ENCODE peak calls at places on chromosomes 2 and 18, in four cellular contexts. Z is HL-60, Y is K562, L is GM12878. T is an unnamed sample.

GRCh38 chr2:119983108-119983507 is 29.8 kb upstream of the EPB41L5 start:
- DNase-seq in Z (no peak), Y (no peak), L (no peak), T (no peak)

GRCh38 chr18:49911414-49911813 is 98.1 kb upstream of the ACAA2 start:
- DNase-seq in Z (no peak), L (no peak), Y (no peak), T (no peak)

GRCh38 chr2:37912056-37912455 is 13.0 kb upstream of the RMDN2 start:
- DNase-seq in Y (no peak), Z (no peak), L (no peak), T (no peak)

GRCh38 chr2:56184500-56184996 is 758 bp downstream of the CCDC85A start:
- DNase-seq in L (no peak), Y (peak), Z (no peak), T (no peak)

GRCh38 chr2:54161660-54162059 is 46.2 kb downstream of the ACYP2 start:
- DNase-seq in Z (no peak), Y (no peak), L (no peak), T (no peak)

GRCh38 chr2:11288431-11288830 is 56.0 kb downstream of the ROCK2 start:
- DNase-seq in L (no peak), Z (no peak), Y (no peak), T (no peak)

GRCh38 chr2:44972771-44973535 is 31.5 kb downstream of the SIX3 start:
- DNase-seq in L (no peak), Y (no peak), Z (no peak), T (no peak)

GRCh38 chr18:52764271-52764670 is 424.3 kb downstream of the DCC start:
- DNase-seq in L (no peak), Z (no peak), Y (no peak), T (no peak)

GRCh38 chr18:2914185-2914584 is 67.4 kb downstream of the EMILIN2 start:
- DNase-seq in L (no peak), Z (no peak), Y (no peak), T (no peak)

GRCh38 chr2:224793961-224794360 is 77.8 kb upstream of the CCDC195 start:
- DNase-seq in Z (no peak), L (no peak), Y (no peak), T (no peak)

GRCh38 chr2:174493549-174494331 is 6.9 kb upstream of the GPR155 start:
- DNase-seq in Y (no peak), L (no peak), Z (no peak), T (no peak)

GRCh38 chr2:177239934-177240600 is 24.5 kb downstream of the NFE2L2 start:
- DNase-seq in L (peak), Z (peak), Y (no peak), T (no peak)

GRCh38 chr18:33669589-33669988 is 91.6 kb downstream of the ASXL3 start:
- DNase-seq in Y (no peak), Z (no peak), L (no peak), T (no peak)

GRCh38 chr2:161033059-161033660 is 127.1 kb upstream of the TANK start:
- DNase-seq in Z (no peak), L (no peak), Y (no peak), T (no peak)

GRCh38 chr2:235054497-235054896 is 102.7 kb downstream of the SH3BP4 start:
- DNase-seq in Z (no peak), Y (no peak), L (no peak), T (no peak)

GRCh38 chr2:226185613-226186211 is 613.9 kb downstream of the IRS1 start:
- DNase-seq in L (no peak), Y (no peak), Z (no peak), T (no peak)

GRCh38 chr2:62205554-62205953 is 9.6 kb downstream of the B3GNT2 start:
- DNase-seq in L (no peak), Y (no peak), Z (no peak), T (no peak)

GRCh38 chr18:12036201-12036751 is 55.0 kb downstream of the IMPA2 start:
- DNase-seq in L (no peak), Y (no peak), Z (no peak), T (no peak)

GRCh38 chr18:23266717-23267446 is 131.6 kb downstream of the CABLES1 start:
- DNase-seq in Z (no peak), L (no peak), Y (no peak), T (no peak)

GRCh38 chr2:224869601-224870000 is 153.4 kb upstream of the CCDC195 start:
- DNase-seq in L (no peak), Z (no peak), Y (no peak), T (no peak)

GRCh38 chr2:60555794-60556161 is 2.3 kb upstream of the BCL11A start:
- DNase-seq in Z (peak), L (no peak), Y (no peak), T (no peak)

GRCh38 chr2:86352137-86352931 is 14.9 kb upstream of the REEP1 start:
- DNase-seq in L (no peak), Y (no peak), Z (no peak), T (no peak)

GRCh38 chr18:6734746-6735430 is 5.4 kb downstream of the ARHGAP28 start:
- DNase-seq in Y (no peak), Z (no peak), L (no peak), T (no peak)

GRCh38 chr2:150107816-150108215 is 379.7 kb downstream of the RND3 start:
- DNase-seq in Y (no peak), L (no peak), Z (no peak), T (no peak)

GRCh38 chr2:130814931-130815680 is 21.6 kb upstream of the ARHGEF4 start:
- DNase-seq in Y (no peak), Z (no peak), L (no peak), T (no peak)

GRCh38 chr2:121902171-121902591 is 146.7 kb downstream of the TSN start:
- DNase-seq in Z (no peak), L (no peak), Y (peak), T (no peak)

GRCh38 chr2:55096586-55096985 is 46.3 kb upstream of the RTN4 start:
- DNase-seq in Z (no peak), Y (no peak), L (no peak), T (no peak)

GRCh38 chr2:203811491-203812221 is 55.9 kb upstream of the CTLA4 start:
- DNase-seq in Z (peak), Y (no peak), L (no peak), T (no peak)

GRCh38 chr2:187966924-187967323 is 324.8 kb upstream of the GULP1 start:
- DNase-seq in Z (no peak), Y (no peak), L (no peak), T (no peak)

GRCh38 chr2:134819334-134819733 is 19.1 kb upstream of the ACMSD start:
- DNase-seq in Z (no peak), Y (no peak), L (no peak), T (no peak)

GRCh38 chr2:19456695-19457094 is 98.3 kb upstream of the OSR1 start:
- DNase-seq in Z (no peak), L (no peak), Y (no peak), T (no peak)

GRCh38 chr2:136081582-136082210 is 36.3 kb downstream of the CXCR4 start:
- DNase-seq in L (no peak), Z (no peak), Y (no peak), T (no peak)

GRCh38 chr2:158385646-158386045 is 70.9 kb downstream of the CCDC148 start:
- DNase-seq in Y (no peak), L (no peak), Z (no peak), T (no peak)

GRCh38 chr18:32425466-32425865 is 45.2 kb downstream of the GAREM1 start:
- DNase-seq in Y (no peak), Z (no peak), L (no peak), T (no peak)

GRCh38 chr18:32429427-32429826 is 41.3 kb downstream of the GAREM1 start:
- DNase-seq in L (no peak), Y (no peak), Z (no peak), T (no peak)

GRCh38 chr18:32422978-32423740 is 47.5 kb downstream of the GAREM1 start:
- DNase-seq in L (no peak), Y (no peak), Z (no peak), T (no peak)

GRCh38 chr18:32424696-32425095 is 46.0 kb downstream of the GAREM1 start:
- DNase-seq in Z (no peak), Y (no peak), L (no peak), T (no peak)

DNA sequence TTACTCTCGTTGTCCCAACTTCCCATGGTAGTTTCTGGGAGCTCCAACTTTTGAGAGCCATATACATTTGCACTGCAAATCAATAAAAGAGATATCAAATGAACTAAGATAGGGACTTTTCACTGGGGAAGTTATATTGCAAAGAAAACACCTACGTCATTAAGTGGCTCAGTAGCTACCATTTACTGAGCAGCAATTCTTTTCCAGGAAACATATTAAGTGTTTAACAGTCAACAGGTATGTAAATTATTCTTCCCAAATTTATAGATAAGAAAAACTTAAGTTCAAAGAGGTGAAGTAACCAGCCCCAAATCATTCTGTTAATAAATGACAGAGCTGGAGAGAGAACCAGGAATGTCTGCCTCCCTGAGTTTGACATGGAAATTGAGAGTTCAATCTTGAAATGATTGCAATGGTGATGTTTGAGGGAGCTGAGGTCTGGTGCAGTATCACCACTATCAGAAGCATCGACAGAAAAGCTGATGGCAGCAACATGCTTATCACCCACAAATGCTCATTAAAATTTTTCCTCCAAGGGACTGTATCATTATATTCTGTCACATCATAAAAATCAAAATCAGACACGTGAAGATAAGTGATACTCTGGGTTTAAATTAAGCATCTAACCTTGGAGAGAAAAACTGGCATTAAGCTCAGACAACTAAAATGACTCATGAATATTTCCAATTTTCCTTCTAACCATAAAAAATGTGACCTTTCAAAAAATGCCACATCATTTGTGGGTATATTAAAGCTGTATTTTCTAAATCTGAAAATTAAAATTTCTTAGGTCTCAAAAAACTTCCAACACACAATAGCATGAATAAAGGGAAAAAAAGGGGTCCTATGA is 43.4 kb downstream of the GAREM1 start:
- DNase-seq in Z (no peak), L (no peak), Y (no peak), T (no peak)
- TF ChIP-seq SPI1 in Z (no peak), L (no peak), Y (no peak), T (no peak)

GRCh38 chr2:147558620-147559019 is 286.2 kb upstream of the ACVR2A start:
- DNase-seq in Z (no peak), Y (no peak), L (no peak), T (no peak)
- TF ChIP-seq SPI1 in Z (no peak), Y (no peak), L (no peak), T (no peak)

DNA sequence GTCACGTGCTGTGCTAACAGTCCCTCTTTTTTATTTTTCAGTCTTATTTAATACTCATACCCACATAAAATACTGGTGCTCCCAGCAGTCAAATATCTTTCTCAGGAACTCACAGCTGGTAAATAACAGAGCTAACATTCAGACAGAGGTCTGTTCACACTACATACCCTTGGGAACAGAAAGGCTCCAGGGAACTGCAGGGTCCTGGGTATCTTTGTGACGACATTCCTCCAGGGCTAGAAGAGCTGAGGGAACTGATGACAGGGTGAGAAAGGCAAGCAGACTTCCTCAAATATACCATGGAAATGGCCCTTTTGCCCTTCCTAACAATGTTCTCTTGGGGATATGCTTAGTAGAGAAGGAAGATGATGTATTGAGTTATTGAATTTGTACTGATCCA is 19.3 kb downstream of the PDE6D start:
- DNase-seq in L (no peak), Y (no peak), Z (no peak), T (no peak)
- TF ChIP-seq SPI1 in L (no peak), Y (no peak), Z (no peak), T (no peak)

DNA sequence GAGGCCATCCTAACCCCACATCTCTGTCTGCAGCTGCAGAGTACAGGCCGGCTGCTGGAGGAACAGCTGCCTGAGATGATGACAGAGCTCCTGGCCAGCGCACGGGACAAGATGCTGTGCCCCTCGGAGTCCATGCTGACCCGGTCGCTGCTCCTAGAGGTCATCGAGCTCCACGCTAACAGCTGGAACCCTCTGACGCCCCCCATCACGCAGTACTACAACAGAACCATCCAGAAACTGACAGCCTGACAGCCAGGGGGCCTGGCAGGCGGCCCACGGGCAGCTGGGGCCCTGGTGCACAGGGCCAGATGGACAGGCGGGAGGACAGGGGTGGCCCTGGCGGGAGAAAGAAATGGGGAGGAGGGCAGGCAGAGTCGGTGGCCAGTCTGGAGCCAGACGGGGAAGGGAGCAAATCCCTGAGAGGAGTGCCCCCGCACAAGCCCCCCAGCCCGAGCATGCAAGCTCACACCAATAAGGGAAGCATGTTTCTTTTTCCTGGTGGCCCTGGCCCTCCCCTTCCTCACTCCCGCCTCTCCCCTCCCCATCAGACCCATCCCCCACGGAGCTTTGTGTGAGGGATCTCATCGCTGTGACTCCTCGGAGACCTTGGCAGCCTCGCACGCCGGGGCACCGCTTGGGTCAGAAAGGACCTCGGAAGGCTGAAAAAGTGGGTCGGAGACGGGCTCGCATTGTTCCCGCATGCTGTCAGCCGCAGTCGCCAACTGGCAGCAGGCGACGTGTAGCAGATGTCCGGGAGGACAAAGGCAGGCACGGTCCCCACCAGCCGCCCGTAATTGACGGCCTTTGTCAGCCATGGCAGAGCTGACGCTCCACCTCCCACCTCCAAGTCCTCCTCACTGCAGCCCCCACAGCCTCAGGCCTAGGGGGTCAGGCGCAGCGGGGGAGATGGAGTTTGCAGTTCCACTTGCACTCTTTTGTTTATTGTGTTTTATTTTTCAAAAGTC is 91.2 kb downstream of the SMAD7 start:
- DNase-seq in Z (no peak), Y (no peak), L (no peak), T (no peak)
- TF ChIP-seq SPI1 in Z (no peak), Y (no peak), L (no peak), T (no peak)

DNA sequence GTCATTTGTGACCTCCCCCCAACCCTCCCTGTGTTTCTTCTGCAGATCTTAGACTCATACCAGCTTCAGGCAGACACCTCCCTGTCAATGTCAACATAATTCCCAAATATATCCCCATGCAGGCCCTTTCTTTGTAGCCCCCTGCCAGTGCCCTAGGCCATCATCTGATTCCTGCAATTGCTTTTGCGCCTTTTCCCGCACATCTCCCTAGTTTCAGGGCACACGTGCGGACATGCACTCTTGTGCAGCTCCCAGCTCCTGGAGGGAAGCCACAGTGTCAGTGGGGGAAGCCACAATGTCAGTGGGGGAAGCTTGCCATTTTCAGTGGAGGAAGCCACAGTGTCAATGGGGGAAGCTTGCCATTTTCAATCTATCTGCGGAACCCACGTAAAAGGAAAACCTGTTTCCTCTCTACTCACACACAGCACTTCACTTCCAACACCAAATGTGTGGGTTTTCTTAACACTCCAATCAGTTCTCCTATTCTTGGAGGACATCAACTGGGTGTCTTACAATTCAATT is 256.4 kb downstream of the ACKR3 start:
- DNase-seq in Z (no peak), Y (no peak), L (no peak), T (no peak)
- TF ChIP-seq SPI1 in Z (no peak), Y (no peak), L (no peak), T (no peak)